ENCODE peak calls at places on chromosomes 7 and 10, in ten cellular contexts. R is K562; Q is lung; K is OCI-LY7; N is adrenal gland; S is PC-9; O is CD8-positive, alpha-beta T cell; I is cardiac muscle cell; C is heart left ventricle; U is A673. V is an unnamed sample.
A peak's percentile ranks its signal among the peaks of the same experiment; 100 is the strongest.

GRCh38 chr7:136134503-136134902 is 157.3 kb upstream of the MTPN start:
- DNase-seq in N (no peak), Q (no peak), S (no peak), C (no peak), O (no peak), R (no peak), I (no peak), U (peak; percentile 88), K (no peak), V (no peak)

GRCh38 chr10:117168135-117168674 is 29.1 kb upstream of the KCNK18 start:
- DNase-seq in N (peak; percentile 60), O (peak; percentile 57), K (peak; percentile 13), S (no peak), I (peak; percentile 60), C (peak; percentile 38), U (peak; percentile 84), Q (peak; percentile 54), R (peak; percentile 83), V (no peak)

GRCh38 chr10:75208177-75208576 is 2.4 kb upstream of the VDAC2 start:
- DNase-seq in S (no peak), K (no peak), N (peak; percentile 57), R (no peak), C (no peak), O (no peak), Q (no peak), I (peak; percentile 55), U (no peak), V (peak; percentile 56)

GRCh38 chr10:72083234-72084093 is 4.9 kb downstream of the SPOCK2 start:
- DNase-seq in R (no peak), U (no peak), S (peak; percentile 10), I (no peak), K (no peak), N (no peak), C (no peak), Q (no peak), O (no peak), V (no peak)

GRCh38 chr10:21509391-21510217 is 15.9 kb downstream of the SKIDA1 start:
- DNase-seq in Q (no peak), N (no peak), O (no peak), R (no peak), C (no peak), K (no peak), U (no peak), S (no peak), I (no peak), V (no peak)

GRCh38 chr10:70730955-70731354 is 54.2 kb downstream of the TBATA start:
- DNase-seq in I (no peak), N (no peak), U (no peak), R (no peak), K (no peak), O (no peak), C (no peak), Q (no peak), S (no peak), V (no peak)

GRCh38 chr7:116342125-116342524 is 131.8 kb downstream of the TES start:
- DNase-seq in N (no peak), K (no peak), O (no peak), C (no peak), U (no peak), R (no peak), Q (no peak), S (no peak), I (peak; percentile 15), V (no peak)

GRCh38 chr10:118543714-118544400 is 51.6 kb downstream of the PRLHR start:
- DNase-seq in K (peak; percentile 33), S (peak; percentile 43), U (peak; percentile 40), Q (peak; percentile 35), C (no peak), N (peak; percentile 48), R (peak; percentile 19), O (peak; percentile 35), I (peak; percentile 40), V (no peak)

GRCh38 chr10:35339946-35340345 is 3.6 kb downstream of the CCNY start:
- DNase-seq in Q (no peak), S (no peak), R (no peak), U (peak; percentile 25), N (no peak), O (no peak), C (no peak), K (no peak), I (no peak), V (no peak)

DNA sequence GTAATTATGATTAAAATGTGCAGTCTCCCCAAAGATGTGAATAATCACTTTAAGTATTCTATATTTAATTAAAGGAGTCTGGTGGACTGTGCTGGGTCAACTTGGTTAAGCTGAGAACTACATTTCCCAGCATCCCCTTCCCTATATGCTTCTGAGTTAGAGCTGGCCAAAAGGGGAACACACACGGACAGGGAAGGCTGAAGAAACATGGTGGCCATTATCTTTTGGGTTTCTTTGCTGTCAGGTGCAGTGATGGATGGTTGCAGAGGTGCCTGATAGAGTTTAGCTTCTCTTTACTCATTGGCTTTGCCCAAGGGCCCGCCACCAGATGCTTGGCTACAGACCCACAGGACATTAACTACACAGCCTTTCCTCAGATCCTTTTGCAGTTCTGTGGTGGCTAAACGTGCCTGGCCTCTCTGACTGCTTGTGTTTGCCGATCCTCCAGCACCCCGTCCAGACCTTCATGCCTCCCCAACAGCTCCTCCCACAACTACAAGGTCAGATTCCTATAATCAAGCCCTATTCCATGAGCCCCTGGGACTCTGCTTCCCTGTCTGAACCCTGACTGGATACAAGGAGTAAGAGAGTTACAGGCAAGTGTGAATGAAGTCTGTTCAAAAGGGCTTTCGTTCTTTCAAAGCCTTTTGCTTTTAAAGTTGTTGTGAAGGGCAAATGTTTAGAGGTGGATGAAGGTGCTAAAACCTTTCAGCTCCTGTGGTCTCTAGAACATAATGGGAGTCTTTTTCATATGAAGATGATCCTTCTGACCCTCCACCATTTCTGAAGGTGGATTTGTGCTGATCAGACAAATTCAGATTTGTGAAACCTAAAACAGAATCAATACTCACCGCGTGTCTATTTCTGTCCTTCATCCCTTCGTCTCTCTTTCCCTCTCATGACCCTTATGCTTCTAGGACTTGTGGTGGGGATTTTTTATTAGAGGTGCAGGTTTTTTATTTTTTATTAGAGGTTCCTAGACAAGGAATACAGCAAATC is 21.5 kb downstream of the BUB3 start:
- DNase-seq in Q (no peak), R (peak; percentile 8), U (no peak), N (no peak), I (no peak), K (no peak), O (no peak), S (no peak), C (no peak), V (no peak)
- H3K36me3 ChIP-seq in Q (peaks cover 2% of the 10 kb centered on the region), R (peaks cover 7% of the 10 kb centered on the region), U (no peaks in the 10 kb centered on the region), N (no peaks in the 10 kb centered on the region), I (no peaks in the 10 kb centered on the region), K (peaks cover 43% of the 10 kb centered on the region), O (no peaks in the 10 kb centered on the region), S (no peaks in the 10 kb centered on the region), C (peaks cover 17% of the 10 kb centered on the region), V (no peaks in the 10 kb centered on the region)

GRCh38 chr7:151060416-151061234 is 1.2 kb downstream of the SLC4A2 start:
- DNase-seq in I (peak; percentile 55), C (no peak), Q (no peak), S (no peak), K (peak; percentile 26), O (no peak), U (peak; percentile 63), N (peak; percentile 86), R (peak; percentile 40), V (no peak)
- TF ChIP-seq CTCF in I (peak; percentile 13), C (no peak), Q (no peak), S (no peak), K (peak; percentile 68), O (no peak), U (peak; percentile 37), N (no peak), R (peak; percentile 31), V (no peak)

GRCh38 chr10:102117391-102118159 is 2.6 kb downstream of the LDB1 start:
- DNase-seq in Q (peak; percentile 77), C (peak; percentile 90), U (peak; percentile 80), N (peak; percentile 91), K (peak; percentile 49), R (peak; percentile 10), O (peak; percentile 59), S (no peak), I (peak; percentile 89), V (peak; percentile 85)
- H3K4me1 ChIP-seq in Q (no peaks in the 10 kb centered on the region), C (peaks cover 60% of the 10 kb centered on the region), U (peaks cover 73% of the 10 kb centered on the region), N (peaks cover 54% of the 10 kb centered on the region), K (peaks cover 70% of the 10 kb centered on the region), R (peaks cover 39% of the 10 kb centered on the region), O (peaks cover 71% of the 10 kb centered on the region), S (no peaks in the 10 kb centered on the region), I (peaks cover 59% of the 10 kb centered on the region), V (peaks cover 55% of the 10 kb centered on the region)

GRCh38 chr7:5334671-5335070 is 51.9 kb downstream of the SLC29A4 start:
- DNase-seq in S (no peak), I (no peak), O (no peak), N (no peak), C (no peak), U (no peak), K (no peak), Q (no peak), R (no peak), V (no peak)

GRCh38 chr7:5333121-5334050 is 50.6 kb downstream of the SLC29A4 start:
- DNase-seq in C (no peak), I (no peak), R (no peak), Q (no peak), U (no peak), S (no peak), O (no peak), N (no peak), K (no peak), V (no peak)

GRCh38 chr7:5332579-5332978 is 49.8 kb downstream of the SLC29A4 start:
- DNase-seq in S (no peak), Q (no peak), N (no peak), K (no peak), C (no peak), O (no peak), R (no peak), I (no peak), U (no peak), V (no peak)

GRCh38 chr7:5324961-5325360 is 42.2 kb downstream of the SLC29A4 start:
- DNase-seq in U (no peak), R (no peak), S (no peak), N (no peak), C (no peak), O (no peak), K (no peak), I (no peak), Q (no peak), V (no peak)

DNA sequence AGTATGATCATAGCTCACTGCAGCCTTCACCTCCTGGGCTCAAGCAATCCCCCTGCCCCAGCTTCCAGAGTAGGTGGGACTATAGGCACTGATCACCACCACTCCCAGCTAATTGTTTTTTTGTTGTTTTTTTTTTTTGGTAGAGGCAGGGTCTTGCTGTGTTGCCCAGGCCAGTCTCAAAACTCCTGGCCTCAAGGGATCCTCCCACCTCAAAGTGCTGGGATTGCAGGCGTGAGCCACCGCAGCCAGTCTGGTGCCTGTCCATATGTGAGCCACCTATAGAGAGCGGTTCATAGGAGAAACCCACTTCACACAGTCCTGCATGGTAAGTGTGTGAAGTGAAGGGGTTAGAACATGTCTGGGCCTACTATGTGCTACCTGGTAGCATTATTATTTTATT is 47.5 kb downstream of the SLC29A4 start:
- DNase-seq in S (no peak), I (no peak), U (no peak), N (no peak), C (no peak), R (no peak), K (no peak), Q (no peak), O (no peak), V (no peak)
- H3K36me3 ChIP-seq in S (peaks cover 3% of the 10 kb centered on the region), I (peaks cover 36% of the 10 kb centered on the region), U (peaks cover 40% of the 10 kb centered on the region), N (peaks cover 43% of the 10 kb centered on the region), C (peaks cover 74% of the 10 kb centered on the region), R (peaks cover 8% of the 10 kb centered on the region), K (peaks cover 27% of the 10 kb centered on the region), Q (peaks cover 7% of the 10 kb centered on the region), O (no peaks in the 10 kb centered on the region), V (peaks cover 91% of the 10 kb centered on the region)

V was measured in ascending aorta.